ENCODE peak calls at places on chromosomes 4 and X, in four cellular contexts. K, R, E and Y are unnamed samples.

GRCh38 chr4:23882976-23883531 is 6.8 kb downstream of the PPARGC1A start:
- DNase-seq in R (no peak), E (no peak), K (no peak), Y (no peak)

GRCh38 chrX:149962859-149963757 is 24.8 kb upstream of the EOLA2 start:
- DNase-seq in K (no peak), E (peak; percentile 2), R (peak; percentile 69), Y (peak; percentile 63)

GRCh38 chr4:19408488-19408887 is 843.2 kb upstream of the SLIT2 start:
- DNase-seq in K (no peak), R (no peak), E (no peak), Y (no peak)

GRCh38 chr4:182265881-182266280 is 22.7 kb downstream of the TENM3 start:
- DNase-seq in R (no peak), E (no peak), K (no peak), Y (no peak)

GRCh38 chr4:162201673-162202072 is 37.9 kb upstream of the FSTL5 start:
- DNase-seq in E (no peak), K (no peak), R (no peak), Y (no peak)

GRCh38 chrX:47802589-47802988 is 34.1 kb upstream of the ZNF81 start:
- DNase-seq in E (no peak), K (no peak), R (peak; percentile 8), Y (no peak)

GRCh38 chr4:124970011-124970410 is 257.5 kb upstream of the ANKRD50 start:
- DNase-seq in E (no peak), R (peak; percentile 78), K (no peak), Y (no peak)

GRCh38 chrX:148492057-148492456 is 8.4 kb upstream of the AFF2 start:
- DNase-seq in R (no peak), E (no peak), K (no peak), Y (peak; percentile 34)

GRCh38 chrX:114152130-114152529 is 431.8 kb upstream of the HTR2C start:
- DNase-seq in E (no peak), R (no peak), K (no peak), Y (no peak)

GRCh38 chr4:125265846-125266245 is 48.9 kb upstream of the FAT4 start:
- DNase-seq in K (no peak), R (no peak), E (no peak), Y (no peak)

GRCh38 chr4:7662507-7662846 is 227.7 kb upstream of the PSAPL1 start:
- DNase-seq in R (no peak), K (no peak), E (no peak), Y (no peak)

GRCh38 chr4:38675167-38676121 is 11.4 kb downstream of the KLF3 start:
- DNase-seq in R (peak; percentile 88), K (peak; percentile 91), E (peak; percentile 78), Y (peak; percentile 89)

GRCh38 chr4:102578819-102579218 is 77.7 kb downstream of the NFKB1 start:
- DNase-seq in K (no peak), R (no peak), E (peak; percentile 22), Y (no peak)

GRCh38 chr4:3518511-3518880 is 13.7 kb downstream of the LRPAP1 start:
- DNase-seq in K (no peak), E (no peak), R (no peak), Y (peak; percentile 5)
- H3K36me3 ChIP-seq in K (peaks cover 100% of the 10 kb centered on the region), E (peaks cover 65% of the 10 kb centered on the region), R (peaks cover 72% of the 10 kb centered on the region), Y (peaks cover 66% of the 10 kb centered on the region)

GRCh38 chr4:5885733-5886132 is 7.2 kb downstream of the CRMP1 start:
- DNase-seq in K (no peak), E (no peak), R (no peak), Y (no peak)
- H3K4me3 ChIP-seq in K (no peak overlapping the region), E (no peak overlapping the region), R (no peak overlapping the region), Y (no peak overlapping the region)

DNA sequence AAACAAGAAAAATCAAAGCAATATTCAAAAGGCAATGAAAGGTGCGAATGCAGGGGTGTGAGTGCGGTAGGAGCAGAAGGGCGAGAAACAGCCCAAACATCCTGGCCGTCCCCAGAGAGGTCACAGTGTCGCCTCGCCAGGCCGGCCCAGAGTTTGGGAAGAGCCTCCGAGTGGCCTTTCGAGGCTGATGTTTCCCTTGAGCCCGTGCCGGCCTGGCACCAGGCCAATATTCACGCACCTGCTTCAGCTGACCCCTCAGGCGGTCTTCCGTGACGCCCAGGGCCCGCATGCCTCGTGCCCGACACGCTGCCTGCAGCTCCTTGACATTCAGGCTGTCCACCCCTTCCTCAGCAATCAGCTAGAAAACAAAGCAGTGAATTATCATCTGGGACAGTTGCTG is 30.6 kb downstream of the LETM1 start:
- DNase-seq in R (no peak), K (no peak), E (no peak), Y (no peak)
- H3K36me3 ChIP-seq in R (peaks cover 51% of the 10 kb centered on the region), K (peaks cover 69% of the 10 kb centered on the region), E (peaks cover 34% of the 10 kb centered on the region), Y (peaks cover 65% of the 10 kb centered on the region)

GRCh38 chr4:10305816-10306215 is 151.4 kb downstream of the ZNF518B start:
- DNase-seq in K (no peak), E (no peak), R (no peak), Y (no peak)
- H3K4me3 ChIP-seq in K (no peak overlapping the region), E (no peak overlapping the region), R (no peak overlapping the region), Y (no peak overlapping the region)

GRCh38 chr4:145770124-145770523 is 90.2 kb downstream of the C4orf51 start:
- DNase-seq in K (no peak), R (no peak), E (no peak), Y (no peak)
- H3K36me3 ChIP-seq in K (peaks cover 10% of the 10 kb centered on the region), R (peaks cover 26% of the 10 kb centered on the region), E (peaks cover 3% of the 10 kb centered on the region), Y (peaks cover 18% of the 10 kb centered on the region)

GRCh38 chrX:53223068-53223693 is 1.8 kb downstream of the KDM5C start:
- DNase-seq in E (no peak), R (no peak), K (no peak), Y (no peak)
- H3K4me3 ChIP-seq in E (peak overlapping the region; percentile 49), R (peak overlapping the region; percentile 75), K (peak overlapping the region; percentile 80), Y (peak overlapping the region; percentile 92)

DNA sequence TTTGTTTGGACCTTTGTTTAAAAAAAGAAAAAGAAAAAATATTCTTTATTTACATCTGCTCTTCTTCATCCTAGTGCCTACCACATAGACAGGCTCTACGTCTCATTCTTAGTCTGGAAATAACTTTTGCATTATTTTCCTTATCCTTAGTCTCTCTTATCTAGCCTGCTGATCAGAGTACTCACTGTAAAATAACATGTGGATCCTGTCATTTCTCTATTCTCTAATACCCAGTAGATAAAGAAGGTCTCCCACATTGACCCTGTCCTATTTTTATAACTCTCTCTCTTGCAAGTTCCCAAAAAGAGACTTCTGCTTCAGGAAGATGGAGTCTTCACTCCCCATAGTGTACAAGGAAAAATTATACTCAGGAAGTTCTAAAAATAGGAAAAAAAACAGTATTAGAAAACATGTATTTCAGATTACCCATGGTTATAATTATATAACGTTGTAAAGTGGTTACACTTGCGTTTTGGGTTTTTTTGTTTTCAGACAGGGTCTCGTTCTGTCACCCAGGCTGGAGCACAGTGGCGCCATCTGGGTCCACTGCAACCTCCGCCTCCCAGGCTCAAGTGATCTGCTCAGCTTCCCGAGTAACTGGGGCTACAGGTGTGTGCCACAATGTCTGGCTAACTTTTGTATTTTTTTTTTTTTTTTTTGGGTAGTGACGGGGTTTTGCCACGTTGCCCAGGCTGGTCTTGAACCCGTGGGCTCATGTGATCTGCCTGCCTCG is 23.8 kb downstream of the ZFX start:
- DNase-seq in E (no peak), R (no peak), K (no peak), Y (no peak)
- H3K36me3 ChIP-seq in E (peaks cover 9% of the 10 kb centered on the region), R (peaks cover 24% of the 10 kb centered on the region), K (peaks cover 25% of the 10 kb centered on the region), Y (peaks cover 48% of the 10 kb centered on the region)

GRCh38 chr4:168859888-168860694 is 150.0 kb downstream of the CBR4 start:
- DNase-seq in E (no peak), K (no peak), R (peak; percentile 62), Y (no peak)
- H3K4me3 ChIP-seq in E (no peak overlapping the region), K (no peak overlapping the region), R (no peak overlapping the region), Y (no peak overlapping the region)

GRCh38 chr4:53441564-53441963 is 64.1 kb downstream of the FIP1L1 start:
- DNase-seq in K (no peak), E (no peak), R (no peak), Y (no peak)
- H3K36me3 ChIP-seq in K (peaks cover 45% of the 10 kb centered on the region), E (peaks cover 23% of the 10 kb centered on the region), R (peaks cover 9% of the 10 kb centered on the region), Y (peaks cover 10% of the 10 kb centered on the region)

GRCh38 chr4:46993075-46994006 is at the start of gene GABRA4:
- DNase-seq in K (no peak), R (no peak), E (no peak), Y (no peak)
- H3K4me3 ChIP-seq in K (peak within 1 kb of the TSS; percentile 43), R (peak within 1 kb of the TSS; percentile 45), E (no peak within 1 kb of the TSS), Y (no peak within 1 kb of the TSS)